ENCODE peak calls at places on chromosomes 7 and 10, in ten cellular contexts. R is kidney, I is fibroblast of lung, N is body of pancreas, V is cardiac muscle cell, H is tibial artery, W is PC-3, J is astrocyte, E is upper lobe of left lung, F is left ventricle myocardium inferior. U is an unnamed sample. For H3K9me3, the result is how much of the 10 kb centered on the place peaks cover.

GRCh38 chr7:15626041-15626440 is 60.4 kb downstream of the MEOX2 start:
- DNase-seq in R (no peak), I (no peak), N (no peak), V (no peak), H (no peak), W (no peak), J (no peak), E (no peak), F (no peak), U (no peak)

GRCh38 chr10:113530476-113530875 is 22.4 kb upstream of the HABP2 start:
- DNase-seq in R (no peak), I (no peak), N (no peak), V (no peak), H (peak), W (no peak), J (no peak), E (no peak), F (no peak), U (no peak)

GRCh38 chr10:62818426-62819011 is 2.4 kb upstream of the EGR2 start:
- DNase-seq in R (peak), I (no peak), N (no peak), V (peak), H (no peak), W (peak), J (no peak), E (no peak), F (no peak), U (no peak)

GRCh38 chr7:113263749-113264148 is 145.4 kb upstream of the SMIM30 start:
- DNase-seq in R (no peak), I (no peak), N (no peak), V (no peak), H (no peak), W (no peak), J (no peak), E (no peak), F (no peak), U (no peak)

GRCh38 chr10:79003183-79004100 is 65.3 kb upstream of the ZMIZ1 start:
- DNase-seq in R (peak), I (no peak), N (no peak), V (peak), H (no peak), W (no peak), J (no peak), E (no peak), F (no peak), U (no peak)

GRCh38 chr10:88152720-88153119 is 289.3 kb downstream of the PTEN start:
- DNase-seq in R (no peak), I (peak), N (no peak), V (no peak), H (no peak), W (no peak), J (peak), E (no peak), F (no peak), U (peak)

GRCh38 chr10:50582766-50583762 is 40.7 kb downstream of the SGMS1 start:
- DNase-seq in R (no peak), I (no peak), N (no peak), V (no peak), H (no peak), W (peak), J (no peak), E (no peak), F (no peak), U (no peak)

GRCh38 chr7:45402480-45403218 is 171.5 kb upstream of the ADCY1 start:
- DNase-seq in R (no peak), I (peak), N (no peak), V (no peak), H (no peak), W (peak), J (peak), E (no peak), F (no peak), U (peak)

GRCh38 chr10:24556746-24557742 is 166.6 kb downstream of the ARHGAP21 start:
- DNase-seq in R (no peak), I (peak), N (peak), V (peak), H (no peak), W (peak), J (peak), E (no peak), F (no peak), U (peak)

GRCh38 chr10:29238531-29239080 is 50.3 kb upstream of the LYZL1 start:
- DNase-seq in R (no peak), I (no peak), N (no peak), V (no peak), H (no peak), W (no peak), J (no peak), E (no peak), F (no peak), U (no peak)

GRCh38 chr7:134450296-134451000 is 8.5 kb downstream of the AKR1B1 start:
- DNase-seq in R (no peak), I (peak), N (no peak), V (no peak), H (no peak), W (peak), J (no peak), E (no peak), F (no peak), U (no peak)

GRCh38 chr7:1087952-1088920 is at the start of gene GPER1:
- DNase-seq in R (peak), I (peak), N (peak), V (peak), H (peak), W (peak), J (no peak), E (peak), F (peak), U (no peak)

GRCh38 chr7:3636131-3636860 is 335.2 kb downstream of the SDK1 start:
- DNase-seq in R (no peak), I (no peak), N (no peak), V (no peak), H (no peak), W (peak), J (no peak), E (no peak), F (no peak), U (no peak)

GRCh38 chr10:63206997-63207952 is 74.1 kb downstream of the NRBF2 start:
- DNase-seq in R (no peak), I (peak), N (no peak), V (peak), H (no peak), W (no peak), J (peak), E (no peak), F (no peak), U (peak)

GRCh38 chr10:34184901-34185386 is 630.2 kb downstream of the PARD3 start:
- DNase-seq in R (no peak), I (no peak), N (no peak), V (no peak), H (no peak), W (peak), J (no peak), E (no peak), F (no peak), U (no peak)

GRCh38 chr10:271722-272121 is 136.5 kb downstream of the ZMYND11 start:
- DNase-seq in R (no peak), I (no peak), N (no peak), V (no peak), H (no peak), W (no peak), J (no peak), E (no peak), F (no peak), U (no peak)

GRCh38 chr7:36690514-36691187 is 33.6 kb downstream of the AOAH start:
- DNase-seq in R (no peak), I (no peak), N (no peak), V (no peak), H (no peak), W (no peak), J (no peak), E (no peak), F (no peak), U (no peak)

GRCh38 chr7:103851357-103851756 is 138.1 kb downstream of the RELN start:
- DNase-seq in R (no peak), I (peak), N (no peak), V (peak), H (no peak), W (no peak), J (peak), E (no peak), F (no peak), U (peak)

GRCh38 chr7:17311952-17312351 is 13.5 kb downstream of the AHR start:
- DNase-seq in R (no peak), I (no peak), N (no peak), V (no peak), H (no peak), W (no peak), J (no peak), E (no peak), F (no peak), U (no peak)

GRCh38 chr10:48215148-48215982 is 59.1 kb downstream of the FRMPD2 start:
- DNase-seq in R (no peak), I (peak), N (peak), V (peak), H (no peak), W (peak), J (no peak), E (peak), F (no peak), U (no peak)

GRCh38 chr7:54111850-54112249 is 430.3 kb upstream of the VSTM2A start:
- DNase-seq in R (no peak), I (no peak), N (no peak), V (no peak), H (no peak), W (no peak), J (no peak), E (no peak), F (no peak), U (no peak)

GRCh38 chr10:126787201-126787600 is 116.7 kb upstream of the C10orf90 start:
- DNase-seq in R (no peak), I (no peak), N (no peak), V (no peak), H (no peak), W (peak), J (no peak), E (no peak), F (no peak), U (no peak)

GRCh38 chr7:94053532-94053931 is 49.4 kb upstream of the BET1 start:
- DNase-seq in R (no peak), I (no peak), N (no peak), V (no peak), H (no peak), W (no peak), J (no peak), E (no peak), F (no peak), U (no peak)

GRCh38 chr7:2633538-2634264 is 1.9 kb downstream of the TTYH3 start:
- DNase-seq in R (peak), I (peak), N (no peak), V (no peak), H (peak), W (peak), J (peak), E (peak), F (peak), U (peak)

GRCh38 chr7:151341357-151342101 is at the start of gene NUB1:
- DNase-seq in R (peak), I (peak), N (peak), V (peak), H (peak), W (peak), J (peak), E (peak), F (peak), U (peak)

GRCh38 chr7:21374134-21374533 is 53.7 kb upstream of the SP4 start:
- DNase-seq in R (no peak), I (no peak), N (no peak), V (no peak), H (no peak), W (no peak), J (no peak), E (no peak), F (no peak), U (no peak)

GRCh38 chr7:157944051-157944450 is 607.2 kb downstream of the DNAJB6 start:
- DNase-seq in R (no peak), I (no peak), N (no peak), V (no peak), H (no peak), W (no peak), J (no peak), E (no peak), F (no peak), U (no peak)
- H3K9me3 ChIP-seq in R (under half), I (under half), N (under half), V (under half), H (under half), W (under half), J (under half), E (under half), F (under half), U (half or more)

GRCh38 chr7:108135446-108136190 is 5.5 kb upstream of the LAMB4 start:
- DNase-seq in R (no peak), I (no peak), N (no peak), V (no peak), H (no peak), W (no peak), J (no peak), E (peak), F (no peak), U (no peak)
- H3K4me3 ChIP-seq in R (no peak), I (no peak), N (no peak), V (no peak), H (no peak), W (no peak), J (no peak), E (no peak), F (no peak), U (no peak)

GRCh38 chr10:49281461-49281860 is 17.5 kb upstream of the C10orf71 start:
- DNase-seq in R (no peak), I (no peak), N (no peak), V (no peak), H (no peak), W (no peak), J (no peak), E (no peak), F (no peak), U (no peak)
- TF ChIP-seq CTCF in R (no peak), I (no peak), N (no peak), V (peak), H (no peak), W (peak), J (no peak), E (no peak), F (peak), U (peak)

GRCh38 chr10:130300608-130301025 is 164.4 kb downstream of the GLRX3 start:
- DNase-seq in R (peak), I (peak), N (peak), V (no peak), H (peak), W (no peak), J (no peak), E (no peak), F (peak), U (no peak)
- H3K9me3 ChIP-seq in R (under half), I (under half), N (under half), V (under half), H (under half), W (under half), J (under half), E (half or more), F (half or more), U (half or more)

DNA sequence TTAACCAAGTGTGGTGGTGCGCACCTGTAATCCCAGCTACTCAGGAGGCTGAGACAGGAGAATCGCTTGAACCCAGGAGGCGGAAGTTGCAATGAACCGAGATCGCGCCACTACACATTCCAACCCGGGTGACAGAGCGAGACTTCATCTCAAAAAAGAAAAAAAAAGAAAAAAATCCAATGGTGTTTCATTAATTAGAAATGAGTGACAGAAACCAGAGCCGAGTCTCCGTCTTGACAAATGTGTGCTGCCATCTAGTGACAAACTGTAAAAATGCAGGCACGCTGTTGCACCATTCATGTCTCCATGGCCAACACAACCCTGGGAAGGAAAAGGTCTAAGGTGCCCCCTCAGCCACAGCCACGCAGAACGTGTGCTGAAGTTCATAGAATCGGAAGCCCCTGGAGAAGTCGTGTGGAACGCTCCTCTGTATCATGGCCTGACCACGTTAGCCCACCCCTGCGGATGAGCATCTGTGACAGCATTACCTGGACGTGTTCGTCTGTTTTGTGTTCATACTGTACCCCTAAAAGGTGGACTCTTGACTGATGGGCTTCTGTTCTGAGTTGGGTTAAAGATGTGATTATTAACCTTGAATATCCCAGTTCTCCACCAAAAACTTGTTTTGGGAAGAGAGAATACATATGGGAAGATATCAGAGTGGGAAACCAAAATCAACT is 94.9 kb downstream of the LYZL2 start:
- DNase-seq in R (no peak), I (peak), N (peak), V (peak), H (peak), W (peak), J (peak), E (peak), F (peak), U (peak)
- H3K4me3 ChIP-seq in R (no peak), I (no peak), N (no peak), V (no peak), H (no peak), W (no peak), J (no peak), E (no peak), F (no peak), U (no peak)

DNA sequence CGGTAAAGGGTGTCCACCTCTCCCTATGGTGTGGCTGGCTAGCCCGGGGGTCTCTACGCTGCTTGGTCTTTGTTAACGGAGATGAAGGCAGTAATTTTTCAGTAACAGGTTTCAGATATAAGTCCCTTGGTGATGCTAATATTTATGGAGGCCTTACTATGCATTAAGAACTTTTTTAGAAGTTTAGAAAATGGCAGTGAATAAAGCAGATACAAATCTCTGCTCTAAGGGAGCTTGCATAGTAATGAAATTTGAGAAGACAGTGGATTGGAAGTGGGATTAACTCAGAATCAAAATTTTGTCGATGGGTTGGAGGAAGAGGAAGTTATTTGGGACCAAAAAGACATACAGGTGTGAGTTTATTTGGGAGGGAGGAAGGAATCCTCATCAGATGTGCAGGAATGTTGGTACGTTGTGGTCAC is 445 bp downstream of the SSBP1 start:
- DNase-seq in R (no peak), I (no peak), N (no peak), V (no peak), H (no peak), W (no peak), J (no peak), E (no peak), F (no peak), U (no peak)
- TF ChIP-seq CTCF in R (no peak), I (peak), N (no peak), V (no peak), H (no peak), W (no peak), J (no peak), E (no peak), F (no peak), U (peak)